ENCODE peak calls at places on chromosomes 7 and 10, in seven cellular contexts. L is ovary; W is fibroblast of gingiva; U is activated CD4-positive, CD25-positive, alpha-beta regulatory T cell; R is frontal cortex; Q is occipital lobe; D is AML-193. M is an unnamed sample.
A peak's percentile ranks its signal among the peaks of the same experiment; 100 is the strongest.

GRCh38 chr7:50367098-50367497 is 62.6 kb downstream of the IKZF1 start:
- DNase-seq in L (no peak), W (no peak), U (no peak), R (no peak), Q (no peak), D (no peak), M (no peak)

GRCh38 chr7:126606331-126606730 is 646.4 kb downstream of the GRM8 start:
- DNase-seq in L (no peak), W (no peak), U (no peak), R (no peak), Q (no peak), D (no peak), M (no peak)

GRCh38 chr10:43265799-43266721 is 805 bp downstream of the RASGEF1A start:
- DNase-seq in L (no peak), W (no peak), U (no peak), R (peak; percentile 42), Q (no peak), D (no peak), M (no peak)

GRCh38 chr10:98572594-98572993 is 125.9 kb upstream of the HPS1 start:
- DNase-seq in L (no peak), W (no peak), U (no peak), R (no peak), Q (no peak), D (no peak), M (no peak)

GRCh38 chr7:15684036-15684815 is 2.3 kb downstream of the MEOX2 start:
- DNase-seq in L (no peak), W (no peak), U (no peak), R (no peak), Q (no peak), D (no peak), M (no peak)

GRCh38 chr10:131647789-131648188 is 253.0 kb upstream of the PPP2R2D start:
- DNase-seq in L (no peak), W (no peak), U (no peak), R (no peak), Q (no peak), D (no peak), M (no peak)

GRCh38 chr10:90644165-90644564 is 213.7 kb downstream of the HTR7 start:
- DNase-seq in L (no peak), W (no peak), U (no peak), R (no peak), Q (no peak), D (no peak), M (no peak)

GRCh38 chr7:41910916-41911315 is 208.0 kb upstream of the INHBA start:
- DNase-seq in L (no peak), W (no peak), U (no peak), R (no peak), Q (no peak), D (no peak), M (no peak)

GRCh38 chr10:12186324-12186723 is 9.4 kb downstream of the NUDT5 start:
- DNase-seq in L (no peak), W (no peak), U (no peak), R (no peak), Q (no peak), D (no peak), M (peak; percentile 16)

GRCh38 chr7:91953618-91954017 is 13.0 kb downstream of the AKAP9 start:
- DNase-seq in L (no peak), W (no peak), U (no peak), R (no peak), Q (no peak), D (no peak), M (no peak)